ENCODE peak calls at places on chromosomes 1 and 21, in eight cellular contexts. One of them, this sample, is unnamed.

GRCh38 chr1:40983286-40983685 is 3.8 kb downstream of the CTPS1 start:
- DNase-seq in stimulated activated CD4-positive, alpha-beta T cell treated with anti-CD3 and anti-CD28 coated beads, TNF-alpha, amount 100 ng/mL, for 4 hours: no peak
- DNase-seq in fibroblast of the aortic adventitia: peak; percentile 31
- DNase-seq in amniotic stem cell: no peak
- DNase-seq in activated CD4-positive, CD25-positive, alpha-beta regulatory T cell treated with anti-CD3 and anti-CD28 coated beads, Interleukin-2, amount 50 U/mL, for 16 hours: no peak
- DNase-seq in hepatocyte: no peak
- DNase-seq in fibroblast of the conjunctiva: no peak
- DNase-seq in NT2/D1: no peak
- DNase-seq in this sample: no peak

GRCh38 chr21:25384782-25385181 is 222.5 kb downstream of the MRPL39 start:
- DNase-seq in fibroblast of the aortic adventitia: no peak
- DNase-seq in activated CD4-positive, CD25-positive, alpha-beta regulatory T cell treated with anti-CD3 and anti-CD28 coated beads, Interleukin-2, amount 50 U/mL, for 16 hours: no peak
- DNase-seq in hepatocyte: no peak
- DNase-seq in fibroblast of the conjunctiva: no peak
- DNase-seq in amniotic stem cell: no peak
- DNase-seq in NT2/D1: no peak
- DNase-seq in stimulated activated CD4-positive, alpha-beta T cell treated with anti-CD3 and anti-CD28 coated beads, TNF-alpha, amount 100 ng/mL, for 4 hours: no peak
- DNase-seq in this sample: no peak

GRCh38 chr1:58251415-58252073 is 295.0 kb downstream of the OMA1 start:
- DNase-seq in NT2/D1: peak; percentile 57
- DNase-seq in amniotic stem cell: no peak
- DNase-seq in activated CD4-positive, CD25-positive, alpha-beta regulatory T cell treated with anti-CD3 and anti-CD28 coated beads, Interleukin-2, amount 50 U/mL, for 16 hours: no peak
- DNase-seq in hepatocyte: peak; percentile 10
- DNase-seq in fibroblast of the conjunctiva: no peak
- DNase-seq in stimulated activated CD4-positive, alpha-beta T cell treated with anti-CD3 and anti-CD28 coated beads, TNF-alpha, amount 100 ng/mL, for 4 hours: no peak
- DNase-seq in fibroblast of the aortic adventitia: no peak
- DNase-seq in this sample: no peak

GRCh38 chr1:24155011-24155782 is 12.3 kb upstream of the IL22RA1 start:
- DNase-seq in fibroblast of the aortic adventitia: no peak
- DNase-seq in hepatocyte: peak; percentile 57
- DNase-seq in amniotic stem cell: no peak
- DNase-seq in fibroblast of the conjunctiva: no peak
- DNase-seq in NT2/D1: no peak
- DNase-seq in activated CD4-positive, CD25-positive, alpha-beta regulatory T cell treated with anti-CD3 and anti-CD28 coated beads, Interleukin-2, amount 50 U/mL, for 16 hours: no peak
- DNase-seq in stimulated activated CD4-positive, alpha-beta T cell treated with anti-CD3 and anti-CD28 coated beads, TNF-alpha, amount 100 ng/mL, for 4 hours: no peak
- DNase-seq in this sample: no peak

GRCh38 chr21:14862794-14863720 is 201.7 kb downstream of the NRIP1 start:
- DNase-seq in stimulated activated CD4-positive, alpha-beta T cell treated with anti-CD3 and anti-CD28 coated beads, TNF-alpha, amount 100 ng/mL, for 4 hours: no peak
- DNase-seq in fibroblast of the aortic adventitia: peak; percentile 59
- DNase-seq in amniotic stem cell: no peak
- DNase-seq in hepatocyte: peak; percentile 52
- DNase-seq in NT2/D1: no peak
- DNase-seq in fibroblast of the conjunctiva: no peak
- DNase-seq in activated CD4-positive, CD25-positive, alpha-beta regulatory T cell treated with anti-CD3 and anti-CD28 coated beads, Interleukin-2, amount 50 U/mL, for 16 hours: no peak
- DNase-seq in this sample: no peak

GRCh38 chr1:82486969-82487368 is 686.2 kb downstream of the ADGRL2 start:
- DNase-seq in stimulated activated CD4-positive, alpha-beta T cell treated with anti-CD3 and anti-CD28 coated beads, TNF-alpha, amount 100 ng/mL, for 4 hours: no peak
- DNase-seq in NT2/D1: no peak
- DNase-seq in fibroblast of the aortic adventitia: no peak
- DNase-seq in amniotic stem cell: no peak
- DNase-seq in activated CD4-positive, CD25-positive, alpha-beta regulatory T cell treated with anti-CD3 and anti-CD28 coated beads, Interleukin-2, amount 50 U/mL, for 16 hours: no peak
- DNase-seq in fibroblast of the conjunctiva: no peak
- DNase-seq in hepatocyte: no peak
- DNase-seq in this sample: no peak

GRCh38 chr1:71658295-71658694 is 577.5 kb upstream of the ZRANB2 start:
- DNase-seq in fibroblast of the aortic adventitia: peak; percentile 93
- DNase-seq in amniotic stem cell: no peak
- DNase-seq in stimulated activated CD4-positive, alpha-beta T cell treated with anti-CD3 and anti-CD28 coated beads, TNF-alpha, amount 100 ng/mL, for 4 hours: no peak
- DNase-seq in NT2/D1: no peak
- DNase-seq in hepatocyte: no peak
- DNase-seq in activated CD4-positive, CD25-positive, alpha-beta regulatory T cell treated with anti-CD3 and anti-CD28 coated beads, Interleukin-2, amount 50 U/mL, for 16 hours: no peak
- DNase-seq in fibroblast of the conjunctiva: peak; percentile 77
- DNase-seq in this sample: peak; percentile 26

GRCh38 chr21:26169611-26170470 is 729 bp downstream of the APP start:
- DNase-seq in fibroblast of the aortic adventitia: peak; percentile 66
- DNase-seq in activated CD4-positive, CD25-positive, alpha-beta regulatory T cell treated with anti-CD3 and anti-CD28 coated beads, Interleukin-2, amount 50 U/mL, for 16 hours: no peak
- DNase-seq in fibroblast of the conjunctiva: peak; percentile 37
- DNase-seq in amniotic stem cell: no peak
- DNase-seq in hepatocyte: peak; percentile 69
- DNase-seq in NT2/D1: no peak
- DNase-seq in stimulated activated CD4-positive, alpha-beta T cell treated with anti-CD3 and anti-CD28 coated beads, TNF-alpha, amount 100 ng/mL, for 4 hours: peak; percentile 16
- DNase-seq in this sample: peak; percentile 67

GRCh38 chr1:62241357-62242131 is 46.9 kb downstream of the L1TD1 start:
- DNase-seq in fibroblast of the aortic adventitia: no peak
- DNase-seq in NT2/D1: no peak
- DNase-seq in amniotic stem cell: no peak
- DNase-seq in activated CD4-positive, CD25-positive, alpha-beta regulatory T cell treated with anti-CD3 and anti-CD28 coated beads, Interleukin-2, amount 50 U/mL, for 16 hours: no peak
- DNase-seq in stimulated activated CD4-positive, alpha-beta T cell treated with anti-CD3 and anti-CD28 coated beads, TNF-alpha, amount 100 ng/mL, for 4 hours: no peak
- DNase-seq in fibroblast of the conjunctiva: no peak
- DNase-seq in hepatocyte: no peak
- DNase-seq in this sample: no peak

GRCh38 chr1:27473755-27474154 is 16.2 kb downstream of the WASF2 start:
- DNase-seq in fibroblast of the conjunctiva: no peak
- DNase-seq in stimulated activated CD4-positive, alpha-beta T cell treated with anti-CD3 and anti-CD28 coated beads, TNF-alpha, amount 100 ng/mL, for 4 hours: no peak
- DNase-seq in NT2/D1: no peak
- DNase-seq in fibroblast of the aortic adventitia: no peak
- DNase-seq in activated CD4-positive, CD25-positive, alpha-beta regulatory T cell treated with anti-CD3 and anti-CD28 coated beads, Interleukin-2, amount 50 U/mL, for 16 hours: no peak
- DNase-seq in amniotic stem cell: no peak
- DNase-seq in hepatocyte: no peak
- DNase-seq in this sample: no peak

GRCh38 chr1:1110561-1110971 is 5.3 kb downstream of the C1orf159 start:
- DNase-seq in amniotic stem cell: no peak
- DNase-seq in fibroblast of the conjunctiva: no peak
- DNase-seq in NT2/D1: no peak
- DNase-seq in fibroblast of the aortic adventitia: no peak
- DNase-seq in stimulated activated CD4-positive, alpha-beta T cell treated with anti-CD3 and anti-CD28 coated beads, TNF-alpha, amount 100 ng/mL, for 4 hours: no peak
- DNase-seq in activated CD4-positive, CD25-positive, alpha-beta regulatory T cell treated with anti-CD3 and anti-CD28 coated beads, Interleukin-2, amount 50 U/mL, for 16 hours: no peak
- DNase-seq in hepatocyte: no peak
- DNase-seq in this sample: no peak

GRCh38 chr1:27872059-27872801 is at the start of gene THEMIS2:
- DNase-seq in amniotic stem cell: no peak
- DNase-seq in fibroblast of the aortic adventitia: no peak
- DNase-seq in NT2/D1: peak; percentile 46
- DNase-seq in hepatocyte: peak; percentile 63
- DNase-seq in fibroblast of the conjunctiva: no peak
- DNase-seq in stimulated activated CD4-positive, alpha-beta T cell treated with anti-CD3 and anti-CD28 coated beads, TNF-alpha, amount 100 ng/mL, for 4 hours: peak; percentile 65
- DNase-seq in activated CD4-positive, CD25-positive, alpha-beta regulatory T cell treated with anti-CD3 and anti-CD28 coated beads, Interleukin-2, amount 50 U/mL, for 16 hours: peak; percentile 54
- DNase-seq in this sample: peak; percentile 5

GRCh38 chr21:38796426-38796825 is 9.3 kb upstream of the ETS2 start:
- DNase-seq in stimulated activated CD4-positive, alpha-beta T cell treated with anti-CD3 and anti-CD28 coated beads, TNF-alpha, amount 100 ng/mL, for 4 hours: no peak
- DNase-seq in hepatocyte: no peak
- DNase-seq in amniotic stem cell: no peak
- DNase-seq in NT2/D1: no peak
- DNase-seq in fibroblast of the aortic adventitia: no peak
- DNase-seq in activated CD4-positive, CD25-positive, alpha-beta regulatory T cell treated with anti-CD3 and anti-CD28 coated beads, Interleukin-2, amount 50 U/mL, for 16 hours: no peak
- DNase-seq in fibroblast of the conjunctiva: no peak
- DNase-seq in this sample: peak; percentile 66

GRCh38 chr1:117346206-117346928 is 20.9 kb upstream of the MAN1A2 start:
- DNase-seq in amniotic stem cell: no peak
- DNase-seq in fibroblast of the aortic adventitia: no peak
- DNase-seq in NT2/D1: no peak
- DNase-seq in activated CD4-positive, CD25-positive, alpha-beta regulatory T cell treated with anti-CD3 and anti-CD28 coated beads, Interleukin-2, amount 50 U/mL, for 16 hours: no peak
- DNase-seq in stimulated activated CD4-positive, alpha-beta T cell treated with anti-CD3 and anti-CD28 coated beads, TNF-alpha, amount 100 ng/mL, for 4 hours: no peak
- DNase-seq in fibroblast of the conjunctiva: no peak
- DNase-seq in hepatocyte: no peak
- DNase-seq in this sample: peak; percentile 70

GRCh38 chr1:106676021-106676420 is 380.5 kb upstream of the PRMT6 start:
- DNase-seq in amniotic stem cell: no peak
- DNase-seq in hepatocyte: no peak
- DNase-seq in fibroblast of the conjunctiva: no peak
- DNase-seq in fibroblast of the aortic adventitia: peak; percentile 62
- DNase-seq in stimulated activated CD4-positive, alpha-beta T cell treated with anti-CD3 and anti-CD28 coated beads, TNF-alpha, amount 100 ng/mL, for 4 hours: no peak
- DNase-seq in activated CD4-positive, CD25-positive, alpha-beta regulatory T cell treated with anti-CD3 and anti-CD28 coated beads, Interleukin-2, amount 50 U/mL, for 16 hours: no peak
- DNase-seq in NT2/D1: no peak
- DNase-seq in this sample: peak; percentile 8

GRCh38 chr1:23591460-23592208 is 32.3 kb upstream of the ID3 start:
- DNase-seq in amniotic stem cell: no peak
- DNase-seq in activated CD4-positive, CD25-positive, alpha-beta regulatory T cell treated with anti-CD3 and anti-CD28 coated beads, Interleukin-2, amount 50 U/mL, for 16 hours: no peak
- DNase-seq in hepatocyte: no peak
- DNase-seq in fibroblast of the aortic adventitia: no peak
- DNase-seq in NT2/D1: no peak
- DNase-seq in fibroblast of the conjunctiva: no peak
- DNase-seq in stimulated activated CD4-positive, alpha-beta T cell treated with anti-CD3 and anti-CD28 coated beads, TNF-alpha, amount 100 ng/mL, for 4 hours: no peak
- DNase-seq in this sample: no peak

GRCh38 chr1:39409055-39409816 is 82.2 kb upstream of the BMP8A start:
- DNase-seq in hepatocyte: peak; percentile 58
- DNase-seq in fibroblast of the conjunctiva: peak; percentile 67
- DNase-seq in fibroblast of the aortic adventitia: peak; percentile 82
- DNase-seq in NT2/D1: peak; percentile 86
- DNase-seq in stimulated activated CD4-positive, alpha-beta T cell treated with anti-CD3 and anti-CD28 coated beads, TNF-alpha, amount 100 ng/mL, for 4 hours: no peak
- DNase-seq in activated CD4-positive, CD25-positive, alpha-beta regulatory T cell treated with anti-CD3 and anti-CD28 coated beads, Interleukin-2, amount 50 U/mL, for 16 hours: no peak
- DNase-seq in amniotic stem cell: no peak
- DNase-seq in this sample: no peak

GRCh38 chr21:46557469-46557868 is 47.4 kb downstream of the S100B start:
- DNase-seq in stimulated activated CD4-positive, alpha-beta T cell treated with anti-CD3 and anti-CD28 coated beads, TNF-alpha, amount 100 ng/mL, for 4 hours: no peak
- DNase-seq in fibroblast of the conjunctiva: no peak
- DNase-seq in hepatocyte: no peak
- DNase-seq in fibroblast of the aortic adventitia: no peak
- DNase-seq in activated CD4-positive, CD25-positive, alpha-beta regulatory T cell treated with anti-CD3 and anti-CD28 coated beads, Interleukin-2, amount 50 U/mL, for 16 hours: no peak
- DNase-seq in NT2/D1: no peak
- DNase-seq in amniotic stem cell: no peak
- DNase-seq in this sample: no peak

GRCh38 chr1:215835951-215836350 is 268.8 kb downstream of the KCTD3 start:
- DNase-seq in stimulated activated CD4-positive, alpha-beta T cell treated with anti-CD3 and anti-CD28 coated beads, TNF-alpha, amount 100 ng/mL, for 4 hours: no peak
- DNase-seq in amniotic stem cell: no peak
- DNase-seq in fibroblast of the aortic adventitia: peak; percentile 55
- DNase-seq in activated CD4-positive, CD25-positive, alpha-beta regulatory T cell treated with anti-CD3 and anti-CD28 coated beads, Interleukin-2, amount 50 U/mL, for 16 hours: no peak
- DNase-seq in hepatocyte: no peak
- DNase-seq in fibroblast of the conjunctiva: no peak
- DNase-seq in NT2/D1: no peak
- DNase-seq in this sample: peak; percentile 45

GRCh38 chr1:154463512-154463990 is 38.5 kb upstream of the TDRD10 start:
- DNase-seq in fibroblast of the aortic adventitia: no peak
- DNase-seq in NT2/D1: no peak
- DNase-seq in hepatocyte: no peak
- DNase-seq in fibroblast of the conjunctiva: no peak
- DNase-seq in stimulated activated CD4-positive, alpha-beta T cell treated with anti-CD3 and anti-CD28 coated beads, TNF-alpha, amount 100 ng/mL, for 4 hours: peak; percentile 38
- DNase-seq in amniotic stem cell: no peak
- DNase-seq in activated CD4-positive, CD25-positive, alpha-beta regulatory T cell treated with anti-CD3 and anti-CD28 coated beads, Interleukin-2, amount 50 U/mL, for 16 hours: peak; percentile 36
- DNase-seq in this sample: no peak

GRCh38 chr1:15411593-15412487 is 2.2 kb downstream of the EFHD2 start:
- DNase-seq in fibroblast of the conjunctiva: no peak
- DNase-seq in fibroblast of the aortic adventitia: no peak
- DNase-seq in amniotic stem cell: no peak
- DNase-seq in activated CD4-positive, CD25-positive, alpha-beta regulatory T cell treated with anti-CD3 and anti-CD28 coated beads, Interleukin-2, amount 50 U/mL, for 16 hours: no peak
- DNase-seq in NT2/D1: no peak
- DNase-seq in stimulated activated CD4-positive, alpha-beta T cell treated with anti-CD3 and anti-CD28 coated beads, TNF-alpha, amount 100 ng/mL, for 4 hours: no peak
- DNase-seq in hepatocyte: no peak
- DNase-seq in this sample: no peak

GRCh38 chr1:24107462-24108225 is 4.3 kb downstream of the MYOM3 start:
- DNase-seq in stimulated activated CD4-positive, alpha-beta T cell treated with anti-CD3 and anti-CD28 coated beads, TNF-alpha, amount 100 ng/mL, for 4 hours: no peak
- DNase-seq in hepatocyte: peak; percentile 80
- DNase-seq in amniotic stem cell: no peak
- DNase-seq in fibroblast of the conjunctiva: peak; percentile 29
- DNase-seq in activated CD4-positive, CD25-positive, alpha-beta regulatory T cell treated with anti-CD3 and anti-CD28 coated beads, Interleukin-2, amount 50 U/mL, for 16 hours: no peak
- DNase-seq in NT2/D1: no peak
- DNase-seq in fibroblast of the aortic adventitia: peak; percentile 36
- DNase-seq in this sample: peak; percentile 70

GRCh38 chr1:247517795-247518612 is 18.2 kb downstream of the OR2C3 start:
- DNase-seq in fibroblast of the aortic adventitia: no peak
- DNase-seq in NT2/D1: no peak
- DNase-seq in activated CD4-positive, CD25-positive, alpha-beta regulatory T cell treated with anti-CD3 and anti-CD28 coated beads, Interleukin-2, amount 50 U/mL, for 16 hours: no peak
- DNase-seq in stimulated activated CD4-positive, alpha-beta T cell treated with anti-CD3 and anti-CD28 coated beads, TNF-alpha, amount 100 ng/mL, for 4 hours: no peak
- DNase-seq in fibroblast of the conjunctiva: no peak
- DNase-seq in hepatocyte: no peak
- DNase-seq in amniotic stem cell: no peak
- DNase-seq in this sample: no peak

GRCh38 chr1:227343727-227344551 is 25.6 kb upstream of the CDC42BPA start:
- DNase-seq in activated CD4-positive, CD25-positive, alpha-beta regulatory T cell treated with anti-CD3 and anti-CD28 coated beads, Interleukin-2, amount 50 U/mL, for 16 hours: no peak
- DNase-seq in hepatocyte: peak; percentile 32
- DNase-seq in NT2/D1: no peak
- DNase-seq in fibroblast of the aortic adventitia: peak; percentile 90
- DNase-seq in amniotic stem cell: peak; percentile 55
- DNase-seq in fibroblast of the conjunctiva: peak; percentile 81
- DNase-seq in stimulated activated CD4-positive, alpha-beta T cell treated with anti-CD3 and anti-CD28 coated beads, TNF-alpha, amount 100 ng/mL, for 4 hours: no peak
- DNase-seq in this sample: peak; percentile 79

GRCh38 chr21:33682992-33683627 is 40.8 kb downstream of the ITSN1 start:
- DNase-seq in activated CD4-positive, CD25-positive, alpha-beta regulatory T cell treated with anti-CD3 and anti-CD28 coated beads, Interleukin-2, amount 50 U/mL, for 16 hours: no peak
- DNase-seq in stimulated activated CD4-positive, alpha-beta T cell treated with anti-CD3 and anti-CD28 coated beads, TNF-alpha, amount 100 ng/mL, for 4 hours: no peak
- DNase-seq in fibroblast of the conjunctiva: peak; percentile 60
- DNase-seq in fibroblast of the aortic adventitia: peak; percentile 96
- DNase-seq in NT2/D1: peak; percentile 38
- DNase-seq in hepatocyte: peak; percentile 63
- DNase-seq in amniotic stem cell: peak; percentile 28
- DNase-seq in this sample: peak; percentile 99

GRCh38 chr1:220485131-220485530 is 42.8 kb upstream of the MARK1 start:
- DNase-seq in stimulated activated CD4-positive, alpha-beta T cell treated with anti-CD3 and anti-CD28 coated beads, TNF-alpha, amount 100 ng/mL, for 4 hours: no peak
- DNase-seq in fibroblast of the conjunctiva: no peak
- DNase-seq in amniotic stem cell: no peak
- DNase-seq in NT2/D1: peak; percentile 13
- DNase-seq in fibroblast of the aortic adventitia: no peak
- DNase-seq in hepatocyte: peak; percentile 30
- DNase-seq in activated CD4-positive, CD25-positive, alpha-beta regulatory T cell treated with anti-CD3 and anti-CD28 coated beads, Interleukin-2, amount 50 U/mL, for 16 hours: no peak
- DNase-seq in this sample: no peak

GRCh38 chr21:27306821-27307746 is 340.2 kb upstream of the ADAMTS5 start:
- DNase-seq in fibroblast of the aortic adventitia: peak; percentile 79
- DNase-seq in NT2/D1: no peak
- DNase-seq in fibroblast of the conjunctiva: no peak
- DNase-seq in hepatocyte: no peak
- DNase-seq in stimulated activated CD4-positive, alpha-beta T cell treated with anti-CD3 and anti-CD28 coated beads, TNF-alpha, amount 100 ng/mL, for 4 hours: no peak
- DNase-seq in amniotic stem cell: no peak
- DNase-seq in activated CD4-positive, CD25-positive, alpha-beta regulatory T cell treated with anti-CD3 and anti-CD28 coated beads, Interleukin-2, amount 50 U/mL, for 16 hours: no peak
- DNase-seq in this sample: no peak

GRCh38 chr1:2248127-2248826 is 20.2 kb downstream of the SKI start:
- DNase-seq in activated CD4-positive, CD25-positive, alpha-beta regulatory T cell treated with anti-CD3 and anti-CD28 coated beads, Interleukin-2, amount 50 U/mL, for 16 hours: no peak
- DNase-seq in amniotic stem cell: no peak
- DNase-seq in stimulated activated CD4-positive, alpha-beta T cell treated with anti-CD3 and anti-CD28 coated beads, TNF-alpha, amount 100 ng/mL, for 4 hours: no peak
- DNase-seq in hepatocyte: peak; percentile 74
- DNase-seq in NT2/D1: peak; percentile 93
- DNase-seq in fibroblast of the conjunctiva: no peak
- DNase-seq in fibroblast of the aortic adventitia: no peak
- DNase-seq in this sample: no peak

GRCh38 chr1:51548986-51549619 is 30.0 kb upstream of the EPS15 start:
- DNase-seq in NT2/D1: no peak
- DNase-seq in amniotic stem cell: no peak
- DNase-seq in hepatocyte: no peak
- DNase-seq in stimulated activated CD4-positive, alpha-beta T cell treated with anti-CD3 and anti-CD28 coated beads, TNF-alpha, amount 100 ng/mL, for 4 hours: no peak
- DNase-seq in fibroblast of the aortic adventitia: no peak
- DNase-seq in fibroblast of the conjunctiva: no peak
- DNase-seq in activated CD4-positive, CD25-positive, alpha-beta regulatory T cell treated with anti-CD3 and anti-CD28 coated beads, Interleukin-2, amount 50 U/mL, for 16 hours: no peak
- DNase-seq in this sample: no peak

GRCh38 chr1:17009706-17010105 is 2.0 kb downstream of the ATP13A2 start:
- DNase-seq in NT2/D1: no peak
- DNase-seq in amniotic stem cell: no peak
- DNase-seq in fibroblast of the conjunctiva: no peak
- DNase-seq in activated CD4-positive, CD25-positive, alpha-beta regulatory T cell treated with anti-CD3 and anti-CD28 coated beads, Interleukin-2, amount 50 U/mL, for 16 hours: no peak
- DNase-seq in fibroblast of the aortic adventitia: no peak
- DNase-seq in stimulated activated CD4-positive, alpha-beta T cell treated with anti-CD3 and anti-CD28 coated beads, TNF-alpha, amount 100 ng/mL, for 4 hours: no peak
- DNase-seq in hepatocyte: peak; percentile 42
- DNase-seq in this sample: no peak

GRCh38 chr1:12113433-12114339 is 50.6 kb downstream of the TNFRSF8 start:
- DNase-seq in hepatocyte: no peak
- DNase-seq in fibroblast of the aortic adventitia: peak; percentile 69
- DNase-seq in NT2/D1: no peak
- DNase-seq in activated CD4-positive, CD25-positive, alpha-beta regulatory T cell treated with anti-CD3 and anti-CD28 coated beads, Interleukin-2, amount 50 U/mL, for 16 hours: no peak
- DNase-seq in fibroblast of the conjunctiva: no peak
- DNase-seq in amniotic stem cell: no peak
- DNase-seq in stimulated activated CD4-positive, alpha-beta T cell treated with anti-CD3 and anti-CD28 coated beads, TNF-alpha, amount 100 ng/mL, for 4 hours: no peak
- DNase-seq in this sample: peak; percentile 20

GRCh38 chr1:208203848-208204609 is 40.2 kb downstream of the PLXNA2 start:
- DNase-seq in amniotic stem cell: no peak
- DNase-seq in fibroblast of the conjunctiva: no peak
- DNase-seq in hepatocyte: no peak
- DNase-seq in NT2/D1: peak; percentile 44
- DNase-seq in stimulated activated CD4-positive, alpha-beta T cell treated with anti-CD3 and anti-CD28 coated beads, TNF-alpha, amount 100 ng/mL, for 4 hours: no peak
- DNase-seq in fibroblast of the aortic adventitia: peak; percentile 93
- DNase-seq in activated CD4-positive, CD25-positive, alpha-beta regulatory T cell treated with anti-CD3 and anti-CD28 coated beads, Interleukin-2, amount 50 U/mL, for 16 hours: no peak
- DNase-seq in this sample: peak; percentile 84

GRCh38 chr1:107844009-107844408 is 121.0 kb downstream of the VAV3 start:
- DNase-seq in hepatocyte: no peak
- DNase-seq in amniotic stem cell: no peak
- DNase-seq in fibroblast of the aortic adventitia: no peak
- DNase-seq in activated CD4-positive, CD25-positive, alpha-beta regulatory T cell treated with anti-CD3 and anti-CD28 coated beads, Interleukin-2, amount 50 U/mL, for 16 hours: no peak
- DNase-seq in fibroblast of the conjunctiva: no peak
- DNase-seq in NT2/D1: no peak
- DNase-seq in stimulated activated CD4-positive, alpha-beta T cell treated with anti-CD3 and anti-CD28 coated beads, TNF-alpha, amount 100 ng/mL, for 4 hours: no peak
- DNase-seq in this sample: no peak

GRCh38 chr1:239870194-239870593 is 221.5 kb upstream of the FMN2 start:
- DNase-seq in activated CD4-positive, CD25-positive, alpha-beta regulatory T cell treated with anti-CD3 and anti-CD28 coated beads, Interleukin-2, amount 50 U/mL, for 16 hours: no peak
- DNase-seq in hepatocyte: no peak
- DNase-seq in amniotic stem cell: no peak
- DNase-seq in NT2/D1: no peak
- DNase-seq in stimulated activated CD4-positive, alpha-beta T cell treated with anti-CD3 and anti-CD28 coated beads, TNF-alpha, amount 100 ng/mL, for 4 hours: no peak
- DNase-seq in fibroblast of the conjunctiva: no peak
- DNase-seq in fibroblast of the aortic adventitia: no peak
- DNase-seq in this sample: no peak